ENCODE peak calls at places on chromosomes 3 and 15, in five cellular contexts. One of them, this sample, is unnamed.

GRCh38 chr3:191328383-191328962 is 721 bp upstream of the CCDC50 start:
- DNase-seq in NCI-H748 treated with DMSO at 0.1 percent for 48 hours: no peak
- DNase-seq in SK-MEL-5: no peak
- DNase-seq in ureter: no peak
- DNase-seq in T47D: no peak
- DNase-seq in this sample: no peak

GRCh38 chr15:34239151-34239761 is 14.4 kb downstream of the EMC4 start:
- DNase-seq in NCI-H748 treated with DMSO at 0.1 percent for 48 hours: no peak
- DNase-seq in SK-MEL-5: no peak
- DNase-seq in ureter: no peak
- DNase-seq in T47D: no peak
- DNase-seq in this sample: no peak

GRCh38 chr15:89364741-89365450 is 30.3 kb upstream of the POLG start:
- DNase-seq in NCI-H748 treated with DMSO at 0.1 percent for 48 hours: no peak
- DNase-seq in SK-MEL-5: no peak
- DNase-seq in ureter: no peak
- DNase-seq in T47D: peak
- DNase-seq in this sample: no peak

GRCh38 chr3:157123621-157124020 is 36.3 kb downstream of the CCNL1 start:
- DNase-seq in NCI-H748 treated with DMSO at 0.1 percent for 48 hours: no peak
- DNase-seq in SK-MEL-5: no peak
- DNase-seq in ureter: no peak
- DNase-seq in T47D: no peak
- DNase-seq in this sample: no peak

GRCh38 chr15:32652178-32652577 is 10.7 kb downstream of the SCG5 start:
- DNase-seq in NCI-H748 treated with DMSO at 0.1 percent for 48 hours: no peak
- DNase-seq in SK-MEL-5: no peak
- DNase-seq in ureter: no peak
- DNase-seq in T47D: no peak
- DNase-seq in this sample: no peak

GRCh38 chr3:59451041-59451763 is 401.4 kb upstream of the CFAP20DC start:
- DNase-seq in NCI-H748 treated with DMSO at 0.1 percent for 48 hours: no peak
- DNase-seq in SK-MEL-5: no peak
- DNase-seq in ureter: no peak
- DNase-seq in T47D: peak
- DNase-seq in this sample: no peak

GRCh38 chr3:32391643-32392529 is at the start of gene CMTM7:
- DNase-seq in NCI-H748 treated with DMSO at 0.1 percent for 48 hours: no peak
- DNase-seq in SK-MEL-5: peak
- DNase-seq in ureter: peak
- DNase-seq in T47D: peak
- DNase-seq in this sample: peak

GRCh38 chr3:130379274-130379673 is 33.8 kb downstream of the COL6A5 start:
- DNase-seq in NCI-H748 treated with DMSO at 0.1 percent for 48 hours: no peak
- DNase-seq in SK-MEL-5: no peak
- DNase-seq in ureter: no peak
- DNase-seq in T47D: no peak
- DNase-seq in this sample: no peak

GRCh38 chr3:133662256-133662773 is 574 bp upstream of the TOPBP1 start:
- DNase-seq in NCI-H748 treated with DMSO at 0.1 percent for 48 hours: no peak
- DNase-seq in SK-MEL-5: peak
- DNase-seq in ureter: no peak
- DNase-seq in T47D: peak
- DNase-seq in this sample: peak

GRCh38 chr3:51703776-51704510 is 2.9 kb upstream of the GRM2 start:
- DNase-seq in NCI-H748 treated with DMSO at 0.1 percent for 48 hours: no peak
- DNase-seq in SK-MEL-5: no peak
- DNase-seq in ureter: no peak
- DNase-seq in T47D: no peak
- DNase-seq in this sample: no peak

GRCh38 chr3:128649264-128649663 is 1.4 kb downstream of the RPN1 start:
- DNase-seq in NCI-H748 treated with DMSO at 0.1 percent for 48 hours: no peak
- DNase-seq in SK-MEL-5: no peak
- DNase-seq in ureter: no peak
- DNase-seq in T47D: no peak
- DNase-seq in this sample: no peak

GRCh38 chr3:127672429-127673190 is at the start of gene ABTB1:
- DNase-seq in NCI-H748 treated with DMSO at 0.1 percent for 48 hours: peak
- DNase-seq in SK-MEL-5: peak
- DNase-seq in ureter: peak
- DNase-seq in T47D: peak
- DNase-seq in this sample: peak

GRCh38 chr15:40289140-40289775 is 6.4 kb upstream of the ANKRD63 start:
- DNase-seq in NCI-H748 treated with DMSO at 0.1 percent for 48 hours: no peak
- DNase-seq in SK-MEL-5: no peak
- DNase-seq in ureter: no peak
- DNase-seq in T47D: peak
- DNase-seq in this sample: no peak

GRCh38 chr3:50246517-50246954 is 10.5 kb downstream of the GNAI2 start:
- DNase-seq in NCI-H748 treated with DMSO at 0.1 percent for 48 hours: no peak
- DNase-seq in SK-MEL-5: peak
- DNase-seq in ureter: peak
- DNase-seq in T47D: no peak
- DNase-seq in this sample: no peak

GRCh38 chr3:13455644-13456043 is 24.5 kb upstream of the HDAC11 start:
- DNase-seq in NCI-H748 treated with DMSO at 0.1 percent for 48 hours: no peak
- DNase-seq in SK-MEL-5: peak
- DNase-seq in ureter: no peak
- DNase-seq in T47D: peak
- DNase-seq in this sample: no peak

GRCh38 chr3:197352382-197352781 is 54.0 kb upstream of the DLG1 start:
- DNase-seq in NCI-H748 treated with DMSO at 0.1 percent for 48 hours: no peak
- DNase-seq in SK-MEL-5: no peak
- DNase-seq in ureter: peak
- DNase-seq in T47D: peak
- DNase-seq in this sample: no peak

GRCh38 chr3:170709046-170709445 is 123.2 kb upstream of the SLC7A14 start:
- DNase-seq in NCI-H748 treated with DMSO at 0.1 percent for 48 hours: no peak
- DNase-seq in SK-MEL-5: no peak
- DNase-seq in ureter: no peak
- DNase-seq in T47D: no peak
- DNase-seq in this sample: no peak

GRCh38 chr15:45572627-45573026 is 14.6 kb upstream of the BLOC1S6 start:
- DNase-seq in NCI-H748 treated with DMSO at 0.1 percent for 48 hours: no peak
- DNase-seq in SK-MEL-5: no peak
- DNase-seq in ureter: no peak
- DNase-seq in T47D: no peak
- DNase-seq in this sample: no peak

GRCh38 chr15:42392309-42393024 is 33.2 kb downstream of the CAPN3 start:
- DNase-seq in NCI-H748 treated with DMSO at 0.1 percent for 48 hours: no peak
- DNase-seq in SK-MEL-5: peak
- DNase-seq in ureter: no peak
- DNase-seq in T47D: no peak
- DNase-seq in this sample: peak

GRCh38 chr3:71416868-71417267 is 166.7 kb downstream of the FOXP1 start:
- DNase-seq in NCI-H748 treated with DMSO at 0.1 percent for 48 hours: no peak
- DNase-seq in SK-MEL-5: peak
- DNase-seq in ureter: no peak
- DNase-seq in T47D: peak
- DNase-seq in this sample: no peak

GRCh38 chr3:119669906-119670570 is 7.2 kb downstream of the COX17 start:
- DNase-seq in NCI-H748 treated with DMSO at 0.1 percent for 48 hours: no peak
- DNase-seq in SK-MEL-5: no peak
- DNase-seq in ureter: no peak
- DNase-seq in T47D: no peak
- DNase-seq in this sample: no peak

GRCh38 chr3:192819001-192819569 is 91.7 kb upstream of the FGF12 start:
- DNase-seq in NCI-H748 treated with DMSO at 0.1 percent for 48 hours: no peak
- DNase-seq in SK-MEL-5: no peak
- DNase-seq in ureter: no peak
- DNase-seq in T47D: no peak
- DNase-seq in this sample: no peak

GRCh38 chr3:60933828-60934227 is 317.4 kb downstream of the FHIT start:
- DNase-seq in NCI-H748 treated with DMSO at 0.1 percent for 48 hours: no peak
- DNase-seq in SK-MEL-5: no peak
- DNase-seq in ureter: no peak
- DNase-seq in T47D: no peak
- DNase-seq in this sample: no peak

GRCh38 chr3:101809178-101810022 is 30.4 kb downstream of the NXPE3 start:
- DNase-seq in NCI-H748 treated with DMSO at 0.1 percent for 48 hours: no peak
- DNase-seq in SK-MEL-5: peak
- DNase-seq in ureter: no peak
- DNase-seq in T47D: peak
- DNase-seq in this sample: no peak

GRCh38 chr3:177606891-177607290 is 409.6 kb upstream of the TBL1XR1 start:
- DNase-seq in NCI-H748 treated with DMSO at 0.1 percent for 48 hours: no peak
- DNase-seq in SK-MEL-5: no peak
- DNase-seq in ureter: no peak
- DNase-seq in T47D: peak
- DNase-seq in this sample: peak

GRCh38 chr3:126555795-126556636 is 2.7 kb downstream of the C3orf22 start:
- DNase-seq in NCI-H748 treated with DMSO at 0.1 percent for 48 hours: no peak
- DNase-seq in SK-MEL-5: no peak
- DNase-seq in ureter: peak
- DNase-seq in T47D: no peak
- DNase-seq in this sample: no peak

GRCh38 chr3:171783626-171784025 is 26.7 kb downstream of the PLD1 start:
- DNase-seq in NCI-H748 treated with DMSO at 0.1 percent for 48 hours: no peak
- DNase-seq in SK-MEL-5: no peak
- DNase-seq in ureter: no peak
- DNase-seq in T47D: no peak
- DNase-seq in this sample: no peak

GRCh38 chr3:131957511-131957910 is 77.3 kb downstream of the CPNE4 start:
- DNase-seq in NCI-H748 treated with DMSO at 0.1 percent for 48 hours: no peak
- DNase-seq in SK-MEL-5: no peak
- DNase-seq in ureter: no peak
- DNase-seq in T47D: no peak
- DNase-seq in this sample: no peak

GRCh38 chr15:36499751-36500389 is 79.6 kb upstream of the CDIN1 start:
- DNase-seq in NCI-H748 treated with DMSO at 0.1 percent for 48 hours: no peak
- DNase-seq in SK-MEL-5: no peak
- DNase-seq in ureter: no peak
- DNase-seq in T47D: no peak
- DNase-seq in this sample: no peak

GRCh38 chr3:191244242-191244867 is 45.3 kb downstream of the OSTN start:
- DNase-seq in NCI-H748 treated with DMSO at 0.1 percent for 48 hours: no peak
- DNase-seq in SK-MEL-5: peak
- DNase-seq in ureter: no peak
- DNase-seq in T47D: peak
- DNase-seq in this sample: no peak

GRCh38 chr3:110307065-110307809 is 764.4 kb upstream of the NECTIN3 start:
- DNase-seq in NCI-H748 treated with DMSO at 0.1 percent for 48 hours: no peak
- DNase-seq in SK-MEL-5: no peak
- DNase-seq in ureter: no peak
- DNase-seq in T47D: no peak
- DNase-seq in this sample: no peak

GRCh38 chr15:35127717-35128116 is 42.6 kb upstream of the NANOGP8 start:
- DNase-seq in NCI-H748 treated with DMSO at 0.1 percent for 48 hours: no peak
- DNase-seq in SK-MEL-5: no peak
- DNase-seq in ureter: no peak
- DNase-seq in T47D: no peak
- DNase-seq in this sample: no peak

GRCh38 chr3:42691861-42692666 is 6.7 kb downstream of the KLHL40 start:
- DNase-seq in NCI-H748 treated with DMSO at 0.1 percent for 48 hours: no peak
- DNase-seq in SK-MEL-5: no peak
- DNase-seq in ureter: no peak
- DNase-seq in T47D: no peak
- DNase-seq in this sample: no peak

GRCh38 chr3:21745971-21746370 is 5.0 kb downstream of the ZNF385D start:
- DNase-seq in NCI-H748 treated with DMSO at 0.1 percent for 48 hours: no peak
- DNase-seq in SK-MEL-5: no peak
- DNase-seq in ureter: no peak
- DNase-seq in T47D: no peak
- DNase-seq in this sample: no peak

GRCh38 chr3:112979244-112979832 is 4.4 kb upstream of the CD200R1 start:
- DNase-seq in NCI-H748 treated with DMSO at 0.1 percent for 48 hours: peak
- DNase-seq in SK-MEL-5: peak
- DNase-seq in ureter: no peak
- DNase-seq in T47D: peak
- DNase-seq in this sample: no peak

GRCh38 chr3:16286161-16286560 is 21.1 kb downstream of the OXNAD1 start:
- DNase-seq in NCI-H748 treated with DMSO at 0.1 percent for 48 hours: no peak
- DNase-seq in SK-MEL-5: no peak
- DNase-seq in ureter: no peak
- DNase-seq in T47D: no peak
- DNase-seq in this sample: no peak

GRCh38 chr3:57783186-57784088 is 27.3 kb downstream of the SLMAP start:
- DNase-seq in NCI-H748 treated with DMSO at 0.1 percent for 48 hours: no peak
- DNase-seq in SK-MEL-5: no peak
- DNase-seq in ureter: no peak
- DNase-seq in T47D: no peak
- DNase-seq in this sample: no peak

GRCh38 chr15:61518191-61518950 is 289.3 kb upstream of the RORA start:
- DNase-seq in NCI-H748 treated with DMSO at 0.1 percent for 48 hours: no peak
- DNase-seq in SK-MEL-5: no peak
- DNase-seq in ureter: no peak
- DNase-seq in T47D: no peak
- DNase-seq in this sample: no peak

This sample was measured in HuH-7.5.